ENCODE peak calls at places on chromosomes 1 and 21, in six cellular contexts. O is CD8-positive, alpha-beta T cell; A is K562; P is NCI-H510A treated with DMSO at 0.1 percent for 48 hours; X is RWPE1; E is cardiac fibroblast. F is an unnamed sample.

GRCh38 chr1:58879464-58879863 is 95.6 kb upstream of the JUN start:
- DNase-seq in O (no peak), A (no peak), P (no peak), X (no peak), E (no peak), F (no peak)

GRCh38 chr1:999797-1000356 is at the start of gene HES4:
- DNase-seq in O (peak; percentile 70), A (peak; percentile 95), P (peak; percentile 94), X (peak; percentile 89), E (peak; percentile 93), F (peak; percentile 97)

GRCh38 chr1:30848130-30848529 is 60.4 kb downstream of the SDC3 start:
- DNase-seq in O (no peak), A (no peak), P (no peak), X (no peak), E (no peak), F (no peak)

GRCh38 chr1:10189659-10190058 is 20.7 kb upstream of the KIF1B start:
- DNase-seq in O (no peak), A (no peak), P (no peak), X (no peak), E (no peak), F (no peak)

GRCh38 chr1:228430243-228430642 is 13.6 kb upstream of the TRIM17 start:
- DNase-seq in O (no peak), A (no peak), P (no peak), X (no peak), E (no peak), F (peak; percentile 24)

GRCh38 chr1:100482748-100483147 is 55.2 kb upstream of the GPR88 start:
- DNase-seq in O (no peak), A (no peak), P (no peak), X (no peak), E (no peak), F (no peak)

GRCh38 chr1:58659516-58659915 is 40.3 kb downstream of the MYSM1 start:
- DNase-seq in O (no peak), A (no peak), P (no peak), X (no peak), E (no peak), F (no peak)

GRCh38 chr1:39481289-39481688 is 10.1 kb upstream of the BMP8A start:
- DNase-seq in O (no peak), A (no peak), P (no peak), X (no peak), E (no peak), F (no peak)

GRCh38 chr21:43909736-43910455 is 44.9 kb downstream of the AGPAT3 start:
- DNase-seq in O (no peak), A (no peak), P (no peak), X (no peak), E (no peak), F (no peak)

GRCh38 chr1:70443739-70444138 is 32.7 kb downstream of the CTH start:
- DNase-seq in O (no peak), A (no peak), P (no peak), X (no peak), E (no peak), F (no peak)

GRCh38 chr1:101207891-101208290 is 28.9 kb upstream of the S1PR1 start:
- DNase-seq in O (no peak), A (no peak), P (no peak), X (no peak), E (no peak), F (no peak)

GRCh38 chr1:10510520-10511493 is 36.1 kb downstream of the PEX14 start:
- DNase-seq in O (peak; percentile 72), A (peak; percentile 90), P (peak; percentile 85), X (peak; percentile 87), E (peak; percentile 90), F (peak; percentile 73)

GRCh38 chr1:34787461-34788420 is 5.1 kb upstream of the GJA4 start:
- DNase-seq in O (no peak), A (peak; percentile 63), P (no peak), X (no peak), E (peak; percentile 59), F (peak; percentile 44)

GRCh38 chr1:101203812-101204540 is 32.8 kb upstream of the S1PR1 start:
- DNase-seq in O (no peak), A (no peak), P (peak; percentile 72), X (no peak), E (peak; percentile 52), F (peak; percentile 41)

GRCh38 chr1:84434081-84434755 is 35.9 kb downstream of the DNASE2B start:
- DNase-seq in O (no peak), A (no peak), P (no peak), X (no peak), E (no peak), F (no peak)

GRCh38 chr1:204733289-204733688 is 47.8 kb upstream of the LRRN2 start:
- DNase-seq in O (no peak), A (no peak), P (no peak), X (no peak), E (no peak), F (no peak)

GRCh38 chr1:228109962-228110488 is 926 bp upstream of the MRPL55 start:
- DNase-seq in O (no peak), A (no peak), P (no peak), X (no peak), E (peak; percentile 51), F (peak; percentile 65)

GRCh38 chr1:185917646-185918045 is 183.5 kb downstream of the HMCN1 start:
- DNase-seq in O (no peak), A (peak; percentile 8), P (no peak), X (peak; percentile 6), E (peak; percentile 69), F (no peak)

GRCh38 chr1:13623021-13623637 is 39.5 kb downstream of the PDPN start:
- DNase-seq in O (no peak), A (no peak), P (no peak), X (no peak), E (peak; percentile 38), F (no peak)

GRCh38 chr1:77925536-77925935 is 37.1 kb downstream of the NEXN start:
- DNase-seq in O (no peak), A (no peak), P (no peak), X (no peak), E (no peak), F (no peak)

GRCh38 chr1:12615916-12616708 is 1.9 kb downstream of the DHRS3 start:
- DNase-seq in O (no peak), A (peak; percentile 65), P (no peak), X (peak; percentile 23), E (peak; percentile 55), F (peak; percentile 79)

F was measured in DMS53.